ENCODE peak calls at places on chromosomes 11 and 22, in four cellular contexts. One of them, this sample, is unnamed.

GRCh38 chr11:11973361-11973800 is 35.0 kb downstream of the DKK3 start:
- DNase-seq in fibroblast of lung: peak
- DNase-seq in Right ventricle myocardium superior: peak
- DNase-seq in activated T-cell treated with anti-CD3 and anti-CD28 coated beads, Interleukin-2, amount 50 U/mL, for 72 hours: no peak
- DNase-seq in this sample: peak

GRCh38 chr11:57303990-57304579 is 20.7 kb downstream of the TNKS1BP1 start:
- DNase-seq in activated T-cell treated with anti-CD3 and anti-CD28 coated beads, Interleukin-2, amount 50 U/mL, for 72 hours: no peak
- DNase-seq in Right ventricle myocardium superior: no peak
- DNase-seq in fibroblast of lung: peak
- DNase-seq in this sample: peak

GRCh38 chr11:33687733-33688479 is 12.7 kb downstream of the C11orf91 start:
- DNase-seq in Right ventricle myocardium superior: no peak
- DNase-seq in fibroblast of lung: peak
- DNase-seq in activated T-cell treated with anti-CD3 and anti-CD28 coated beads, Interleukin-2, amount 50 U/mL, for 72 hours: peak
- DNase-seq in this sample: no peak

GRCh38 chr11:110355011-110355744 is 58.8 kb upstream of the RDX start:
- DNase-seq in activated T-cell treated with anti-CD3 and anti-CD28 coated beads, Interleukin-2, amount 50 U/mL, for 72 hours: no peak
- DNase-seq in fibroblast of lung: no peak
- DNase-seq in Right ventricle myocardium superior: no peak
- DNase-seq in this sample: no peak

GRCh38 chr11:2468363-2469240 is 23.8 kb downstream of the KCNQ1 start:
- DNase-seq in activated T-cell treated with anti-CD3 and anti-CD28 coated beads, Interleukin-2, amount 50 U/mL, for 72 hours: no peak
- DNase-seq in fibroblast of lung: no peak
- DNase-seq in Right ventricle myocardium superior: peak
- DNase-seq in this sample: peak

GRCh38 chr22:42743501-42743991 is 22.9 kb upstream of the A4GALT start:
- DNase-seq in activated T-cell treated with anti-CD3 and anti-CD28 coated beads, Interleukin-2, amount 50 U/mL, for 72 hours: no peak
- DNase-seq in Right ventricle myocardium superior: peak
- DNase-seq in fibroblast of lung: no peak
- DNase-seq in this sample: peak

GRCh38 chr11:35682230-35683195 is 19.9 kb downstream of the TRIM44 start:
- DNase-seq in activated T-cell treated with anti-CD3 and anti-CD28 coated beads, Interleukin-2, amount 50 U/mL, for 72 hours: no peak
- DNase-seq in Right ventricle myocardium superior: no peak
- DNase-seq in fibroblast of lung: peak
- DNase-seq in this sample: no peak

GRCh38 chr11:46260161-46260560 is 17.3 kb upstream of the CREB3L1 start:
- DNase-seq in activated T-cell treated with anti-CD3 and anti-CD28 coated beads, Interleukin-2, amount 50 U/mL, for 72 hours: no peak
- DNase-seq in fibroblast of lung: no peak
- DNase-seq in Right ventricle myocardium superior: no peak
- DNase-seq in this sample: no peak

GRCh38 chr22:27474711-27475547 is 326.6 kb downstream of the MN1 start:
- DNase-seq in activated T-cell treated with anti-CD3 and anti-CD28 coated beads, Interleukin-2, amount 50 U/mL, for 72 hours: no peak
- DNase-seq in fibroblast of lung: peak
- DNase-seq in Right ventricle myocardium superior: no peak
- DNase-seq in this sample: peak

GRCh38 chr22:49657275-49657973 is 170.2 kb downstream of the BRD1 start:
- DNase-seq in activated T-cell treated with anti-CD3 and anti-CD28 coated beads, Interleukin-2, amount 50 U/mL, for 72 hours: peak
- DNase-seq in fibroblast of lung: no peak
- DNase-seq in Right ventricle myocardium superior: peak
- DNase-seq in this sample: peak

GRCh38 chr11:118247041-118247440 is 5.1 kb downstream of the MPZL3 start:
- DNase-seq in activated T-cell treated with anti-CD3 and anti-CD28 coated beads, Interleukin-2, amount 50 U/mL, for 72 hours: no peak
- DNase-seq in Right ventricle myocardium superior: no peak
- DNase-seq in fibroblast of lung: no peak
- DNase-seq in this sample: no peak

GRCh38 chr22:32916025-32916424 is 114.5 kb downstream of the TIMP3 start:
- DNase-seq in fibroblast of lung: peak
- DNase-seq in Right ventricle myocardium superior: no peak
- DNase-seq in activated T-cell treated with anti-CD3 and anti-CD28 coated beads, Interleukin-2, amount 50 U/mL, for 72 hours: no peak
- DNase-seq in this sample: no peak

GRCh38 chr11:57349491-57350274 is 11.5 kb downstream of the P2RX3 start:
- DNase-seq in Right ventricle myocardium superior: peak
- DNase-seq in activated T-cell treated with anti-CD3 and anti-CD28 coated beads, Interleukin-2, amount 50 U/mL, for 72 hours: peak
- DNase-seq in fibroblast of lung: peak
- DNase-seq in this sample: peak

This sample was measured in sigmoid colon.